ENCODE peak calls at places on chromosome 1, in four cellular contexts. T, V, H and J are unnamed samples.

GRCh38 chr1:214570442-214570841 is 19.0 kb upstream of the PTPN14 start:
- DNase-seq in T (no peak), V (no peak), H (no peak), J (no peak)

GRCh38 chr1:61636392-61636791 is 88.5 kb downstream of the TM2D1 start:
- DNase-seq in H (no peak), T (no peak), V (no peak), J (no peak)

GRCh38 chr1:1324524-1325287 is at the start of the genes CPTP and INTS11:
- DNase-seq in T (peak; percentile 98), V (peak; percentile 61), H (peak; percentile 79), J (peak; percentile 89)

GRCh38 chr1:156482276-156482675 is 18.3 kb downstream of the MEF2D start:
- DNase-seq in V (no peak), H (no peak), T (no peak), J (no peak)

GRCh38 chr1:236608930-236609726 is 4.8 kb upstream of the HEATR1 start:
- DNase-seq in H (peak; percentile 43), V (no peak), T (peak; percentile 77), J (peak; percentile 73)

GRCh38 chr1:235972316-235973090 is 92.4 kb downstream of the NID1 start:
- DNase-seq in H (no peak), V (no peak), T (peak; percentile 41), J (no peak)

GRCh38 chr1:54813479-54814147 is 12.5 kb upstream of the TTC22 start:
- DNase-seq in V (no peak), T (no peak), H (no peak), J (no peak)

GRCh38 chr1:54212872-54213271 is 12.9 kb downstream of the MRPL37 start:
- DNase-seq in H (no peak), V (no peak), T (peak; percentile 85), J (no peak)

GRCh38 chr1:245859510-245860114 is 647.5 kb downstream of the SMYD3 start:
- DNase-seq in H (no peak), V (no peak), T (no peak), J (no peak)

GRCh38 chr1:226875641-226876295 is 5.4 kb downstream of the PSEN2 start:
- DNase-seq in H (no peak), T (peak; percentile 88), V (no peak), J (peak; percentile 56)

GRCh38 chr1:224542783-224543440 is 73.2 kb upstream of the CNIH3 start:
- DNase-seq in V (no peak), H (peak; percentile 68), T (peak; percentile 74), J (no peak)

GRCh38 chr1:229223498-229223897 is 47.4 kb upstream of the RAB4A start:
- DNase-seq in T (no peak), H (peak; percentile 64), V (no peak), J (no peak)

GRCh38 chr1:229218612-229219025 is 52.3 kb upstream of the RAB4A start:
- DNase-seq in H (no peak), V (no peak), T (no peak), J (no peak)

GRCh38 chr1:229220163-229220846 is 50.6 kb upstream of the RAB4A start:
- DNase-seq in V (no peak), T (no peak), H (no peak), J (no peak)

GRCh38 chr1:229222081-229222480 is 48.8 kb upstream of the RAB4A start:
- DNase-seq in T (no peak), V (no peak), H (no peak), J (no peak)

GRCh38 chr1:229221106-229222019 is 49.5 kb upstream of the RAB4A start:
- DNase-seq in H (peak; percentile 98), T (no peak), V (no peak), J (peak; percentile 95)
- TF ChIP-seq POLR2A in H (no peak), T (no peak), V (no peak), J (no peak)

GRCh38 chr1:94017155-94017829 is 103.7 kb downstream of the ABCA4 start:
- DNase-seq in T (no peak), H (no peak), V (no peak), J (no peak)
- TF ChIP-seq JUNB in T (no peak), H (no peak), V (no peak), J (no peak)

GRCh38 chr1:15700510-15700909 is 16.4 kb downstream of the PLEKHM2 start:
- DNase-seq in V (no peak), T (no peak), H (no peak), J (no peak)

GRCh38 chr1:15701784-15702183 is 17.7 kb downstream of the PLEKHM2 start:
- DNase-seq in H (no peak), T (no peak), V (no peak), J (no peak)

GRCh38 chr1:15693371-15693770 is 9.3 kb downstream of the PLEKHM2 start:
- DNase-seq in H (no peak), T (no peak), V (no peak), J (no peak)

GRCh38 chr1:15698201-15698600 is 14.1 kb downstream of the PLEKHM2 start:
- DNase-seq in H (no peak), V (no peak), T (no peak), J (no peak)

DNA sequence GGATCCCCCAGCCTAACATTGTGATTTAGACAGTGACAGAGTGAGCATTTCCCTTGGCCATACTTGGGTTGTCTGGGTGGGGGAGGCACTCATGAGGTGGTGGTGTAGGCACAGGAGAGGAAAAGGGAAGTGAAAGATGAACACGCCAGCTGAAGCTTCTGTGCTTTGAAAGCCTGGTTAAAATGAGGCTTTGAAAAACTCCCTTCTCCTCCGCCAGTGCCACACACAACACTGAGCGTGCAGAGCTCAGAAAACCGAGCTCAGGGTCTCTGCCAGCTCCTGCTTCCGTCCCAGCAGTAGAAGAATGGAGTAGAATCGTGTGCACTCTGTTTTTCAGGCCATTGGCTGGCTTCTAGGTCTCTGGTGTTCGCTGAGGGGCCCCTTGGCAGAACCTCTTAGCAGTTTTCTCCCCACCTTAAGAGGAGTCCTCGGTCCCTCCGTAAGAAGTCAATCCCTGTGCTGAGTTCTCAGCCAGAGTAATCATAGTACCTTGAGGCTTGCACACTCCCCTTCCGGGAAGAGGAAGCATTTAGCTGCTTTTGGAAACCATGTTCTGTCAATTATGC is 12.9 kb downstream of the PLEKHM2 start:
- DNase-seq in V (peak; percentile 93), T (no peak), H (no peak), J (no peak)
- TF ChIP-seq POLR2AphosphoS2 in V (no peak), T (no peak), H (no peak), J (no peak)

GRCh38 chr1:85201340-85202091 is 700 bp upstream of the SYDE2 start:
- DNase-seq in H (peak; percentile 52), V (no peak), T (peak; percentile 76), J (peak; percentile 44)
- TF ChIP-seq POLR2A in H (peak; percentile 12), V (peak; percentile 44), T (peak; percentile 60), J (peak; percentile 41)

DNA sequence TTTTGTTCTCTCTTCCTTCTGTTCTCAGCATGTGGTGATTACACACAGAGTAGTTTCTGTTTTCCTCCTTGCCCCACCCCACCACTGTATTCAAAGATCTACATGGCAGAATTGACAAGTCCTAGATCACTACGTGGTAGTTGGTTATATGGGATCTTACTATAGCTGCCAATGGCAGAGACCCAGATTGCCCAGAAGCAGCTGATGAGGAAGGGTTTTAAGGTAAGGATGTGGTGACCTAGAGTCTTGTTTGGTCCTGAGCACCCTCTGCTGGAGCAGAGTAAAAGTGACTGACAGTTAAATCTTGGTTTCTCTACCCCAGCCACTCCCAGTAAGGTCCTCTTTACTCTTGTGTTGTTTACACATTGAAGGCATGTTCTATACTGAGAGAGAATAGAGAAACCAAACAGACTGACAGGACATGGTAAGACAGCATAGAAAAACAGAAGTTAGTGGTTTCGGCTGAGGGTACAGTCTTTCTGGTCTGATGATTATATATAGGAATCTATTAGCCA is 22.8 kb upstream of the STRIP1 start:
- DNase-seq in T (peak; percentile 70), V (peak; percentile 84), H (peak; percentile 36), J (peak; percentile 61)
- TF ChIP-seq JUNB in T (no peak), V (no peak), H (no peak), J (no peak)

DNA sequence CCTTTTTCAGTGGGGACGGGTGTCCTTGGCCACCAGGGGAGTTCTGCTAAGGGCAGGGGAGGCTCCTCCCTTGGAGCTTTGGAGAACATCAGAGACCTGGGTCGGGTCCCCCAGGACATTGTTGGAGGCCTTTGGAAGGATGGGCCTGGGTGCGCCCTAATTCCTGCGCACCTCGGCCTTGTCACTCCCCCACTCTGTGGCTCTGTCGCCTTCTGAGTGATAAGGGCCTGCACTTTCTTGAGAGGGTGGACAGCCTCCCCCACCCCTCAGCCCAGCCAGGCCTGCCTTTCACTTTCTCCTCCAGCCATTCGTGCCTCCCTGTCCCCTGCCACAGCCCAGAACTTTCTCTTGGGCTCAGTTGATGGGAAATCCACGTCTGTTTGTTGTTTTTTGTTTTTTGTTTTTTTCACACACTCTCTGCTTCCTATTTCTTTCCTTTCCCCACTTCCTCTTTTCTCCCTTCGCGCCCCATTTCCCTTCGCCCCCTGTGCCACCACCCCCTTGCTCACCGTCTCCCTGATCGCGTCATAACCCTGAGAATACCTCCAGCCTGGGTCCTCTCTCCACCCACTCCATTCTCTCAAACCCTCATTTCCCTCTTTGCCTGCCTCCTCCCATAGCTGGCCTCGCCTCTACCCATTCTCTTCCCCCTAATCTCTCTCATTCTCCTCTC is 85.6 kb downstream of the PAX7 start:
- DNase-seq in T (peak; percentile 50), H (no peak), V (no peak), J (no peak)
- TF ChIP-seq POLR2AphosphoS2 in T (no peak), H (no peak), V (no peak), J (no peak)

GRCh38 chr1:46086581-46086980 is 45.8 kb downstream of the PIK3R3 start:
- DNase-seq in H (no peak), V (no peak), T (no peak), J (no peak)
- TF ChIP-seq POLR2A in H (no peak), V (no peak), T (no peak), J (no peak)

DNA sequence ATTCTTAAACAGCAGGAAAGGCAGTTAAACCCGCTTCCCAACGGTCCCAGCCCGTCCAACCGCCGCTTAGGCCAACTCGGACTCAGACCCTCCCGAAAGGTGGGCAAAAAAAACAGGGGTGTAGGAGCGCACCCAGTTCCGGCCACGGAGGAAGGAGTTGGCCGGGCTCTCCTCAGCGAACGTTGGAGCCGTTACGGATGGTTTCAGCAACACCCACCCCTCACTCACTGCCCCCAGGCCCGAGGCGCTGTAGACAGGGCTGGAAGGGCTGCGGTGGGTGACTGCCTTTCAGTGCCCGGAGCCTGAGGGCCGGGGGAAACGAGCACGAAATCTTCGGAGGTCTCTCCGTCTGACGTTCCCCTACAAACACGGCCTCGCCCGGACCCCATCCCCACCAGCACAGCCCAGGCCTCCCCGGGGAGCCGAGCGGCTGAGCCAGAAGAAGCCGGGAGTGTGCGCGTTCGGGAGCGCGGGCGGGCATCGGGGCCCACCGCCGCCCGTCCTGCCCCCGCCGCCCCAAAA is 1.3 kb downstream of the KDM5B start:
- DNase-seq in V (no peak), T (peak; percentile 67), H (no peak), J (no peak)
- TF ChIP-seq JUNB in V (no peak), T (peak; percentile 4), H (no peak), J (no peak)